ENCODE peak calls at places on chromosomes 11 and 22, in five cellular contexts. One of them, this sample, is unnamed.

GRCh38 chr11:61930936-61931335 is 13.6 kb upstream of the RAB3IL1 start:
- DNase-seq in HL-60: no peak
- DNase-seq in pancreas: no peak
- DNase-seq in fibroblast of villous mesenchyme: no peak
- DNase-seq in fibroblast of mammary gland: no peak
- DNase-seq in this sample: no peak

GRCh38 chr11:1880746-1881441 is 10.8 kb downstream of the PRR33 start:
- DNase-seq in pancreas: no peak
- DNase-seq in HL-60: no peak
- DNase-seq in fibroblast of mammary gland: no peak
- DNase-seq in fibroblast of villous mesenchyme: no peak
- DNase-seq in this sample: no peak

GRCh38 chr22:27633296-27633871 is 168.2 kb downstream of the MN1 start:
- DNase-seq in fibroblast of villous mesenchyme: no peak
- DNase-seq in HL-60: no peak
- DNase-seq in pancreas: no peak
- DNase-seq in fibroblast of mammary gland: no peak
- DNase-seq in this sample: no peak

GRCh38 chr11:125662689-125663088 is 18.0 kb downstream of the ACRV1 start:
- DNase-seq in pancreas: no peak
- DNase-seq in fibroblast of villous mesenchyme: no peak
- DNase-seq in fibroblast of mammary gland: no peak
- DNase-seq in HL-60: no peak
- DNase-seq in this sample: no peak

GRCh38 chr11:92057849-92058442 is 166.7 kb upstream of the FAT3 start:
- DNase-seq in HL-60: no peak
- DNase-seq in fibroblast of mammary gland: no peak
- DNase-seq in pancreas: no peak
- DNase-seq in fibroblast of villous mesenchyme: no peak
- DNase-seq in this sample: no peak

GRCh38 chr11:94734563-94735275 is 33.4 kb upstream of the AMOTL1 start:
- DNase-seq in pancreas: no peak
- DNase-seq in fibroblast of mammary gland: no peak
- DNase-seq in HL-60: no peak
- DNase-seq in fibroblast of villous mesenchyme: no peak
- DNase-seq in this sample: no peak

GRCh38 chr11:1619449-1619848 is 2.5 kb downstream of the KRTAP5-4 start:
- DNase-seq in fibroblast of villous mesenchyme: peak
- DNase-seq in HL-60: no peak
- DNase-seq in fibroblast of mammary gland: no peak
- DNase-seq in pancreas: no peak
- DNase-seq in this sample: no peak

GRCh38 chr22:27986459-27986858 is 67.4 kb upstream of the PITPNB start:
- DNase-seq in HL-60: no peak
- DNase-seq in fibroblast of mammary gland: peak
- DNase-seq in pancreas: no peak
- DNase-seq in fibroblast of villous mesenchyme: no peak
- DNase-seq in this sample: no peak

GRCh38 chr22:25545677-25546076 is 18.8 kb upstream of the GRK3 start:
- DNase-seq in fibroblast of mammary gland: no peak
- DNase-seq in fibroblast of villous mesenchyme: no peak
- DNase-seq in pancreas: no peak
- DNase-seq in HL-60: no peak
- DNase-seq in this sample: no peak

GRCh38 chr11:90197377-90197776 is 25.5 kb downstream of the CHORDC1 start:
- DNase-seq in pancreas: no peak
- DNase-seq in HL-60: no peak
- DNase-seq in fibroblast of villous mesenchyme: peak
- DNase-seq in fibroblast of mammary gland: no peak
- DNase-seq in this sample: no peak

GRCh38 chr22:45692549-45692948 is 20.9 kb downstream of the ATXN10 start:
- DNase-seq in pancreas: no peak
- DNase-seq in HL-60: no peak
- DNase-seq in fibroblast of villous mesenchyme: peak
- DNase-seq in fibroblast of mammary gland: no peak
- DNase-seq in this sample: peak

GRCh38 chr11:8867035-8867434 is 44.0 kb upstream of the AKIP1 start:
- DNase-seq in fibroblast of mammary gland: peak
- DNase-seq in HL-60: no peak
- DNase-seq in pancreas: no peak
- DNase-seq in fibroblast of villous mesenchyme: peak
- DNase-seq in this sample: peak

GRCh38 chr11:3865388-3866193 is 10.1 kb downstream of the STIM1 start:
- DNase-seq in fibroblast of mammary gland: peak
- DNase-seq in fibroblast of villous mesenchyme: peak
- DNase-seq in pancreas: no peak
- DNase-seq in HL-60: no peak
- DNase-seq in this sample: peak

GRCh38 chr11:92611157-92611556 is 358.3 kb upstream of the MTNR1B start:
- DNase-seq in HL-60: no peak
- DNase-seq in fibroblast of mammary gland: no peak
- DNase-seq in pancreas: no peak
- DNase-seq in fibroblast of villous mesenchyme: no peak
- DNase-seq in this sample: no peak

GRCh38 chr11:1633864-1634263 is 4.3 kb downstream of the KRTAP5-5 start:
- DNase-seq in pancreas: no peak
- DNase-seq in fibroblast of villous mesenchyme: no peak
- DNase-seq in HL-60: no peak
- DNase-seq in fibroblast of mammary gland: no peak
- DNase-seq in this sample: no peak

GRCh38 chr22:39712938-39713525 is 142.5 kb downstream of the CACNA1I start:
- DNase-seq in fibroblast of villous mesenchyme: no peak
- DNase-seq in fibroblast of mammary gland: no peak
- DNase-seq in HL-60: no peak
- DNase-seq in pancreas: no peak
- DNase-seq in this sample: no peak

GRCh38 chr11:47248664-47249377 is at the start of gene ACP2:
- DNase-seq in pancreas: peak
- DNase-seq in HL-60: peak
- DNase-seq in fibroblast of villous mesenchyme: peak
- DNase-seq in fibroblast of mammary gland: peak
- DNase-seq in this sample: peak

GRCh38 chr11:94305146-94305545 is 766 bp downstream of the IZUMO1R start:
- DNase-seq in pancreas: no peak
- DNase-seq in fibroblast of mammary gland: peak
- DNase-seq in fibroblast of villous mesenchyme: peak
- DNase-seq in HL-60: no peak
- DNase-seq in this sample: peak

GRCh38 chr22:41801147-41801819 is 804 bp downstream of the CCDC134 start:
- DNase-seq in fibroblast of villous mesenchyme: no peak
- DNase-seq in pancreas: no peak
- DNase-seq in HL-60: no peak
- DNase-seq in fibroblast of mammary gland: no peak
- DNase-seq in this sample: no peak

GRCh38 chr22:32462452-32462851 is 1.8 kb downstream of the BPIFC start:
- DNase-seq in fibroblast of villous mesenchyme: no peak
- DNase-seq in HL-60: no peak
- DNase-seq in pancreas: no peak
- DNase-seq in fibroblast of mammary gland: no peak
- DNase-seq in this sample: no peak

GRCh38 chr22:25764270-25765015 is 22.5 kb downstream of the MYO18B start:
- DNase-seq in fibroblast of mammary gland: no peak
- DNase-seq in fibroblast of villous mesenchyme: no peak
- DNase-seq in pancreas: no peak
- DNase-seq in HL-60: no peak
- DNase-seq in this sample: no peak

GRCh38 chr11:46351606-46352005 is 4.3 kb downstream of the DGKZ start:
- DNase-seq in HL-60: no peak
- DNase-seq in fibroblast of mammary gland: no peak
- DNase-seq in fibroblast of villous mesenchyme: no peak
- DNase-seq in pancreas: peak
- DNase-seq in this sample: no peak

GRCh38 chr22:46896568-46897245 is 134.3 kb downstream of the TBC1D22A start:
- DNase-seq in HL-60: no peak
- DNase-seq in fibroblast of mammary gland: no peak
- DNase-seq in pancreas: no peak
- DNase-seq in fibroblast of villous mesenchyme: no peak
- DNase-seq in this sample: no peak

GRCh38 chr11:90321018-90321417 is 98.2 kb upstream of the CHORDC1 start:
- DNase-seq in fibroblast of mammary gland: no peak
- DNase-seq in fibroblast of villous mesenchyme: no peak
- DNase-seq in HL-60: no peak
- DNase-seq in pancreas: no peak
- DNase-seq in this sample: no peak

GRCh38 chr11:70176940-70177689 is 26.0 kb upstream of the FADD start:
- DNase-seq in HL-60: peak
- DNase-seq in fibroblast of villous mesenchyme: peak
- DNase-seq in pancreas: no peak
- DNase-seq in fibroblast of mammary gland: peak
- DNase-seq in this sample: no peak

GRCh38 chr11:10478574-10479550 is 23.8 kb downstream of the AMPD3 start:
- DNase-seq in fibroblast of mammary gland: no peak
- DNase-seq in fibroblast of villous mesenchyme: no peak
- DNase-seq in HL-60: no peak
- DNase-seq in pancreas: no peak
- DNase-seq in this sample: no peak

GRCh38 chr11:45806937-45807791 is 2.2 kb downstream of the SLC35C1 start:
- DNase-seq in pancreas: no peak
- DNase-seq in fibroblast of villous mesenchyme: no peak
- DNase-seq in HL-60: no peak
- DNase-seq in fibroblast of mammary gland: no peak
- DNase-seq in this sample: no peak

GRCh38 chr11:101914349-101914736 is 467 bp upstream of the CEP126 start:
- DNase-seq in fibroblast of villous mesenchyme: no peak
- DNase-seq in pancreas: no peak
- DNase-seq in HL-60: no peak
- DNase-seq in fibroblast of mammary gland: peak
- DNase-seq in this sample: peak
- H3K4me3 ChIP-seq in fibroblast of villous mesenchyme: peak
- H3K4me3 ChIP-seq in pancreas: peak
- H3K4me3 ChIP-seq in HL-60: peak
- H3K4me3 ChIP-seq in fibroblast of mammary gland: peak
- H3K4me3 ChIP-seq in this sample: peak

GRCh38 chr11:64331569-64332371 is 8.2 kb upstream of the CCDC88B start:
- DNase-seq in fibroblast of mammary gland: peak
- DNase-seq in HL-60: peak
- DNase-seq in pancreas: peak
- DNase-seq in fibroblast of villous mesenchyme: peak
- DNase-seq in this sample: peak
- TF ChIP-seq CTCF in fibroblast of mammary gland: peak
- TF ChIP-seq CTCF in HL-60: peak
- TF ChIP-seq CTCF in pancreas: peak
- TF ChIP-seq CTCF in fibroblast of villous mesenchyme: peak
- TF ChIP-seq CTCF in this sample: peak

DNA sequence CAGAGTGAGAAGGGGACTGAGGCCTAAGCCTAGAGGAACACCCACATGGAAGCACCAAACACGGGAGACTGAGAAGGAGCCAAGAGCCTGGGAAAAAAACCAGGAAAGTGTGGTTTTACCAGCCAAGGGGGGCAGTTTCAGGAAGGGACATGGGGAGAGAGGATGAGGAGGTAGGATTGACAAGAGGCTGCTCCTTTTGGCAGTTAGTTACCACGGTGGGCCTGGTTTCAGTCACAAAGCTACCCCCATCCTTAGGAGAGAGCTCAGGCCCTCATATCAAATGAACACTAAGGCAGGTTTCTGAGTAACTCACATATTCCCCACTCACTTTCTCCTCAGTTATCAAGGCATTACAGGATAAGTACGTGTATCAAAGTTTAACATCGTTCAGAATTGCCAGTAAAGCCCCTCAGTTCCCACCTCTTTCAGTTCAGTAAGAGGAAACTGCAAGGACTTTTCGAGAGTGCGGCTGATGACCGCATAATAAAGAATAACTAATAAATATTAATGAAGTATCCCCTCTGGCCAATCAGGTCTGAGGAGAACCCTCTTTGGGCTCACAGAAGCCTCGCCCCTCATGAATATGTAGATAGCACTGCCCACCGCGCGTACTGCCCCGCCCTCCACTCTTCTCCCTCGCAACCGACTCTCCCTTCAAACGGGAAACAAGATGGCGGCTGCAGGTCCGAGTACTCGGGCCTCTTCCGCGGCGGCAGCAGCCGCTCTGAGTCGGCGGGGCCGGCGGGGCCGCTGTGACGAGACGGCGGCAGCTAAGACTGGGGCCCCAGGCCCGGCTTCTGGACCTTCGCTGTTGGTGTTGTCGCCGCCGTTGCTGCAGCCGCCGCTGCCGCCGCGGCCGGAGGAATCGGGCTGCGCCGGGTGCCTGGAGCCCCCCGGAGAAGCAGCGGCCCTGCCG is at the start of gene RNF169:
- DNase-seq in fibroblast of mammary gland: peak
- DNase-seq in HL-60: peak
- DNase-seq in fibroblast of villous mesenchyme: peak
- DNase-seq in pancreas: peak
- DNase-seq in this sample: peak
- H3K4me3 ChIP-seq in fibroblast of mammary gland: peak
- H3K4me3 ChIP-seq in HL-60: peak
- H3K4me3 ChIP-seq in fibroblast of villous mesenchyme: peak
- H3K4me3 ChIP-seq in pancreas: peak
- H3K4me3 ChIP-seq in this sample: peak

DNA sequence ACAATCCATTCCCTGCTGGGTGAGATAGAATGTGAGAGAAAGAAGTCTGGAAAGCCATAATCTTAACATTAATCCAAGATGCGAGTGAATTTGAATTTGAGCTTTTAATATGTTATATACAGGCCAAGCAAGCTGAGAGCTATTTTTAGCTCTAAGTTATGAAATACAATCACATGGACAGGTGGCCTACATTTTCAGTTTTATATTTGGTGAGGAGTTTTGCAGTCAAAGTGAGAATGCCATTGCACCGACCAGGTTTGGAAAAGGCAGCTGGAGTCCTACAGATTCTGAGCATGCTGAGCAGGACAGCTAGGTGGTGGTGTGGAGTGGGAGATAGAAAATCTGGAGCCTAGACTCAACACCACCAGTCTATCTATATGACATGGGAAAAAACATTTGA is 12.0 kb downstream of the OR5B21 start:
- DNase-seq in fibroblast of villous mesenchyme: no peak
- DNase-seq in HL-60: no peak
- DNase-seq in fibroblast of mammary gland: no peak
- DNase-seq in pancreas: no peak
- DNase-seq in this sample: no peak
- TF ChIP-seq CTCF in fibroblast of villous mesenchyme: no peak
- TF ChIP-seq CTCF in HL-60: no peak
- TF ChIP-seq CTCF in fibroblast of mammary gland: no peak
- TF ChIP-seq CTCF in pancreas: no peak
- TF ChIP-seq CTCF in this sample: no peak

GRCh38 chr22:36912694-36913430 is 566 bp upstream of the CSF2RB start:
- DNase-seq in fibroblast of villous mesenchyme: no peak
- DNase-seq in pancreas: no peak
- DNase-seq in fibroblast of mammary gland: no peak
- DNase-seq in HL-60: no peak
- DNase-seq in this sample: no peak
- H3K4me3 ChIP-seq in fibroblast of villous mesenchyme: no peak
- H3K4me3 ChIP-seq in pancreas: no peak
- H3K4me3 ChIP-seq in fibroblast of mammary gland: no peak
- H3K4me3 ChIP-seq in HL-60: no peak
- H3K4me3 ChIP-seq in this sample: no peak